ENCODE peak calls at places on chromosomes 13 and 19, in eight cellular contexts. U is stimulated activated CD4-positive, alpha-beta T cell treated with anti-CD3 and anti-CD28 coated beads, Interleukin-2, amount 100 ng/mL, for 24 hours; R is anterior cingulate cortex; Y is activated CD4-positive, alpha-beta T cell treated with anti-CD3 and anti-CD28 coated beads for 24 hours; X is tibial artery; T is lower leg skin; J is lung; P is GM04503. M is an unnamed sample.

GRCh38 chr13:112730157-112730671 is 40.4 kb downstream of the ATP11A start:
- DNase-seq in Y (no peak), T (no peak), J (no peak), X (peak), U (no peak), P (no peak), R (no peak), M (no peak)

GRCh38 chr13:52779028-52779612 is 39.5 kb upstream of the CNMD start:
- DNase-seq in X (no peak), U (no peak), T (peak), J (no peak), R (no peak), P (no peak), Y (no peak), M (no peak)

GRCh38 chr19:46537136-46538097 is 41.8 kb upstream of the PNMA8B start:
- DNase-seq in J (peak), X (peak), Y (peak), T (peak), U (peak), P (no peak), R (peak), M (peak)

GRCh38 chr13:99033814-99034213 is 56.0 kb upstream of the DOCK9 start:
- DNase-seq in R (no peak), Y (no peak), P (no peak), T (no peak), X (no peak), J (no peak), U (no peak), M (no peak)

GRCh38 chr13:76754414-76754813 is 131.8 kb downstream of the KCTD12 start:
- DNase-seq in Y (no peak), P (no peak), R (no peak), X (peak), J (no peak), T (no peak), U (no peak), M (peak)

GRCh38 chr19:590396-590745 is 690 bp downstream of the HCN2 start:
- DNase-seq in T (no peak), J (no peak), P (no peak), U (no peak), R (no peak), Y (no peak), X (no peak), M (no peak)

GRCh38 chr13:51549050-51549449 is 35.2 kb upstream of the WDFY2 start:
- DNase-seq in P (no peak), X (no peak), T (peak), J (peak), R (no peak), U (no peak), Y (no peak), M (peak)

GRCh38 chr13:102569488-102569887 is 27.3 kb upstream of the TPP2 start:
- DNase-seq in T (no peak), X (no peak), Y (no peak), J (no peak), R (no peak), U (no peak), P (peak), M (no peak)